ENCODE peak calls at places on chromosomes 16 and 17, in five cellular contexts. Q is naive thymus-derived CD4-positive, alpha-beta T cell; J is heart left ventricle; U is stomach; N is CD8-positive, alpha-beta T cell. X is an unnamed sample. For H3K4me1 and H3K9me3, the result is how much of the 10 kb centered on the place peaks cover.

GRCh38 chr16:47905771-47906170 is 250.0 kb downstream of the ABCC12 start:
- DNase-seq in J (no peak), N (no peak), Q (no peak), U (no peak), X (no peak)

GRCh38 chr17:773467-774319 is 8.4 kb downstream of the GLOD4 start:
- DNase-seq in Q (no peak), J (no peak), N (no peak), U (no peak), X (no peak)

GRCh38 chr17:62929320-62929719 is 36.7 kb upstream of the TANC2 start:
- DNase-seq in U (no peak), Q (no peak), N (no peak), J (no peak), X (no peak)

GRCh38 chr17:17559164-17559563 is 32.3 kb downstream of the PEMT start:
- DNase-seq in U (no peak), J (no peak), Q (no peak), N (no peak), X (no peak)

GRCh38 chr16:81035975-81036750 is 521 bp downstream of the ATMIN start:
- DNase-seq in U (peak), J (peak), Q (no peak), N (peak), X (peak)

GRCh38 chr16:88783391-88784073 is 1.5 kb downstream of the PIEZO1 start:
- DNase-seq in Q (no peak), N (no peak), J (no peak), U (peak), X (no peak)

GRCh38 chr17:63295288-63295687 is 150.8 kb downstream of the CYB561 start:
- DNase-seq in Q (no peak), J (no peak), U (no peak), N (no peak), X (no peak)

GRCh38 chr17:15278381-15278780 is 13.3 kb upstream of the PMP22 start:
- DNase-seq in Q (no peak), U (no peak), N (no peak), J (no peak), X (no peak)

GRCh38 chr16:65816556-65816955 is 549.9 kb upstream of the CDH5 start:
- DNase-seq in U (no peak), J (no peak), Q (no peak), N (no peak), X (no peak)

GRCh38 chr16:15641753-15642556 is 999 bp downstream of the MARF1 start:
- DNase-seq in N (no peak), U (no peak), J (no peak), Q (no peak), X (no peak)
- H3K4me1 ChIP-seq in N (half or more), U (under half), J (under half), Q (half or more), X (under half)

GRCh38 chr16:35325936-35326335 is 1866.5 kb downstream of the TP53TG3F start:
- DNase-seq in J (no peak), Q (no peak), U (no peak), N (no peak), X (no peak)
- H3K9me3 ChIP-seq in J (under half), Q (under half), U (under half), N (under half), X (under half)

DNA sequence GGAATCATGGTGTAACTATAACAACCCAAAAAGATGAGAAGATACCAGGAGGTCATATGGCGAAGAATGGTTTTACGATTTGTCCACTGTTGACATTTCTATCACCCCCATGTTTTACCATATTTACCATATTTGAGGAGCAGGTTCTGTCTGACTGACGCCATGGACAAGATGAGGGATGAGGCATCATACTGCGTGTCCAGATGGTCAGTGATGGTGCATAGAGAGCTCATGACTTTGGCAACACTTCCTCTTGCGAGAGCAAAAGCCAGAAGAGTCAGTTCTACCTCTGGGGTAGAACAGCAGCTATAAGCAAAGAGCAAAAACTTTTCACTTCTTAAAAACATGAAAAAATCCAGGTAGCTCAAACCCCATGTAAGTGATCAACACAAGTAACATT is 38.3 kb downstream of the ZZEF1 start:
- DNase-seq in U (no peak), Q (no peak), J (no peak), N (no peak), X (no peak)
- H3K27ac ChIP-seq in U (no peak), Q (no peak), J (no peak), N (no peak), X (no peak)

GRCh38 chr17:49879505-49879904 is 31.6 kb upstream of the TAC4 start:
- DNase-seq in J (no peak), N (no peak), Q (no peak), U (no peak), X (no peak)

GRCh38 chr17:49880291-49881053 is 32.6 kb upstream of the TAC4 start:
- DNase-seq in N (peak), J (peak), U (peak), Q (peak), X (peak)

GRCh38 chr17:49878931-49879330 is 31.1 kb upstream of the TAC4 start:
- DNase-seq in J (no peak), U (no peak), Q (no peak), N (no peak), X (no peak)

GRCh38 chr17:49881054-49881402 is 33.2 kb upstream of the TAC4 start:
- DNase-seq in J (no peak), N (no peak), U (no peak), Q (no peak), X (no peak)

DNA sequence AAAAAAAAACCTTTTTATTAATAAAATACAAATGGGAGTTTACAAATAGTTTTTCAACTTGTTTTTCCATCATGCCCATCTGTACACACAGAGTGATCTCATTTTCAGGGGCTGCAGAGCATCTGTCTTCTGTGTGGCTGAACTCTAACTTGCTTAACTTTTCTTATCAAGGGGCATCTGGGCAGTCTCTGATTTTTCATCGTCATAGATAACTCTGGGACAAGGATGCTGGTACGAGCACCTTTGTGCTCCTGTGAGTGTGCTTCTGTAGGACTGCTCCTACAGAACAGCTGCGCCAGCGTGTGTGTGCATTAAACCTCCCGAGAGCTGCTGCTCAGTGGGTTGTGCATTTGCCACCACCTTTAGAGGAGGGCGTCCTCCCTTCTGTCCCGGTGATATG is 34.6 kb upstream of the TAC4 start:
- DNase-seq in U (no peak), J (no peak), N (no peak), Q (no peak), X (no peak)
- H3K4me1 ChIP-seq in U (under half), J (under half), N (under half), Q (under half), X (under half)

DNA sequence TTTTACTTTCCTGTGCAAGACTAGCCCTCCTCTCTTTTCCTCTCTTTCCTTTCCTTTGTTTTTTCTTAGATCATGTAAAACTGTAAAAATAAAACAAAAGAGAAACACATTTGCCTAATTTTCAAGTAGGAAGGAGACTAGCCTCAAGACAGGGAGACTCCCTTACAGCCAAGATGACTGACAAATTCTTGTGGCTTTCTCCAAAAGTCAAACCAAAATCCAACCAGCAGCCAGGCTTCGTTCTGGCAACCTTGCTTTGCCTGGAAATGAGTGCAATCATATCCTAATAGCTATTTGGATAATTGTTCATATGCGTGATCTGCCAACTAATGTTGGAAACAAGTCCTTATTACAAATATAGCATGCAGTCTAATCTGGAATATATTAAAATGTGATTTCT is 868.9 kb upstream of the SOX9 start:
- DNase-seq in J (no peak), Q (no peak), U (no peak), N (no peak), X (no peak)
- H3K9me3 ChIP-seq in J (under half), Q (under half), U (under half), N (under half), X (under half)

GRCh38 chr17:81317436-81317821 is 22.3 kb upstream of the SLC38A10 start:
- DNase-seq in U (no peak), N (no peak), Q (no peak), J (no peak), X (no peak)
- H3K27ac ChIP-seq in U (no peak), N (no peak), Q (no peak), J (no peak), X (no peak)

DNA sequence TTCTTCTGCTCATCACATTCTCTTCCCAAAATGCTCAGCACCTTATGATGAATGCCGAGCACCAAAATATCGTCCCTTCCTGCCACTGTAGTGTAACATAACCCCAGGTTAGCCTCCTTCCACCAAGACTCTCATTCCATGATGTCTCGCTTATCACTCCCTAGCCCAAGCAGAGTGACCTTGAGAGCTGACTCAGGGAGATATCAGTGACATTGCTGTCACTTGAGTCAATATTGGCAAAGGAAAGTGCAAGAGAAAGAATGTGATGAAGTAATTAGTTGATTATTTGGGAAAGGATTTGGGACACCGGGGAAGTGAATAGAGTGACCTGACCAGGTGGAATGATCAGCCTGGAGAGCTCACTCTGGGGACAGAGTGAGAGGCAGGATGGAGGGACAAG is 2.6 kb upstream of the ANKFN1 start:
- DNase-seq in Q (no peak), U (no peak), N (no peak), J (no peak), X (no peak)
- H3K4me1 ChIP-seq in Q (under half), U (under half), N (under half), J (under half), X (under half)